ENCODE peak calls at places on chromosome 16, in nine cellular contexts. I, Z, T, K, Y, A, X, N and S are unnamed samples.

GRCh38 chr16:84875846-84876245 is 56.1 kb downstream of the CRISPLD2 start:
- DNase-seq in I (no peak), Z (no peak), T (no peak), K (no peak), Y (no peak), A (no peak), X (no peak), N (no peak), S (no peak)

GRCh38 chr16:53817812-53818211 is 113.9 kb downstream of the FTO start:
- DNase-seq in I (no peak), Z (no peak), T (no peak), K (no peak), Y (no peak), A (no peak), X (peak), N (no peak), S (no peak)

GRCh38 chr16:75244844-75245758 is 6.3 kb downstream of the BCAR1 start:
- DNase-seq in I (peak), Z (no peak), T (peak), K (no peak), Y (no peak), A (peak), X (peak), N (peak), S (peak)

GRCh38 chr16:49833796-49834195 is 22.1 kb downstream of the ZNF423 start:
- DNase-seq in I (no peak), Z (no peak), T (no peak), K (no peak), Y (no peak), A (no peak), X (no peak), N (no peak), S (no peak)

GRCh38 chr16:68746951-68747350 is 9.9 kb downstream of the CDH1 start:
- DNase-seq in I (no peak), Z (no peak), T (no peak), K (no peak), Y (no peak), A (no peak), X (no peak), N (no peak), S (no peak)

GRCh38 chr16:50302472-50303005 is 36.2 kb downstream of the ADCY7 start:
- DNase-seq in I (no peak), Z (no peak), T (no peak), K (no peak), Y (no peak), A (no peak), X (no peak), N (no peak), S (no peak)

GRCh38 chr16:51757124-51757470 is 606.0 kb upstream of the SALL1 start:
- DNase-seq in I (no peak), Z (no peak), T (no peak), K (no peak), Y (no peak), A (no peak), X (no peak), N (no peak), S (no peak)

GRCh38 chr16:63057342-63057741 is 1021.1 kb upstream of the CDH8 start:
- DNase-seq in I (no peak), Z (no peak), T (no peak), K (no peak), Y (no peak), A (no peak), X (no peak), N (no peak), S (no peak)

GRCh38 chr16:10332301-10332700 is 53.6 kb upstream of the ATF7IP2 start:
- DNase-seq in I (peak), Z (no peak), T (no peak), K (no peak), Y (no peak), A (peak), X (peak), N (no peak), S (no peak)

GRCh38 chr16:27239026-27239425 is 29.5 kb downstream of the NSMCE1 start:
- DNase-seq in I (no peak), Z (no peak), T (no peak), K (no peak), Y (no peak), A (no peak), X (no peak), N (no peak), S (no peak)

GRCh38 chr16:53752566-53752965 is 48.6 kb downstream of the FTO start:
- DNase-seq in I (no peak), Z (no peak), T (no peak), K (no peak), Y (no peak), A (no peak), X (peak), N (no peak), S (no peak)

GRCh38 chr16:23702951-23703350 is 10.1 kb downstream of the ERN2 start:
- DNase-seq in I (no peak), Z (no peak), T (no peak), K (no peak), Y (no peak), A (no peak), X (no peak), N (no peak), S (no peak)

GRCh38 chr16:89189358-89190025 is 10.8 kb downstream of the SLC22A31 start:
- DNase-seq in I (no peak), Z (no peak), T (no peak), K (no peak), Y (peak), A (no peak), X (no peak), N (no peak), S (no peak)

GRCh38 chr16:85523602-85524364 is 89.3 kb upstream of the GSE1 start:
- DNase-seq in I (no peak), Z (no peak), T (peak), K (no peak), Y (no peak), A (peak), X (peak), N (no peak), S (no peak)

GRCh38 chr16:76278976-76279375 is 1.8 kb downstream of the CNTNAP4 start:
- DNase-seq in I (peak), Z (no peak), T (no peak), K (no peak), Y (no peak), A (peak), X (peak), N (peak), S (peak)

GRCh38 chr16:58366247-58367031 is 25.8 kb upstream of the GINS3 start:
- DNase-seq in I (peak), Z (no peak), T (no peak), K (no peak), Y (no peak), A (no peak), X (peak), N (peak), S (peak)

GRCh38 chr16:24036614-24037013 is 200.8 kb downstream of the PRKCB start:
- DNase-seq in I (peak), Z (peak), T (peak), K (peak), Y (no peak), A (peak), X (peak), N (peak), S (peak)

GRCh38 chr16:27383511-27384243 is 18.3 kb upstream of the IL21R start:
- DNase-seq in I (no peak), Z (no peak), T (no peak), K (no peak), Y (no peak), A (no peak), X (no peak), N (no peak), S (no peak)

GRCh38 chr16:21026846-21027245 is 123.8 kb downstream of the DNAH3 start:
- DNase-seq in I (no peak), Z (no peak), T (no peak), K (no peak), Y (no peak), A (no peak), X (no peak), N (no peak), S (no peak)

GRCh38 chr16:31201511-31202401 is 804 bp downstream of the PYCARD start:
- DNase-seq in I (peak), Z (peak), T (peak), K (peak), Y (no peak), A (peak), X (no peak), N (no peak), S (peak)

GRCh38 chr16:85193876-85194275 is 81.6 kb upstream of the CIBAR2 start:
- DNase-seq in I (no peak), Z (no peak), T (no peak), K (no peak), Y (no peak), A (no peak), X (no peak), N (no peak), S (no peak)

GRCh38 chr16:79726902-79727301 is 126.4 kb upstream of the MAF start:
- DNase-seq in I (no peak), Z (no peak), T (no peak), K (no peak), Y (no peak), A (no peak), X (no peak), N (no peak), S (no peak)